ENCODE peak calls at places on chromosomes 16 and 17, in six cellular contexts. P is stimulated activated CD8-positive, alpha-beta memory T cell treated with anti-CD3 and anti-CD28 coated beads, Interleukin-12 subunit alpha, Interleukin-12 subunit beta, amount 100 ng/mL, for 1 hour; T is nephron progenitor cell; F is effector memory CD4-positive, alpha-beta T cell; J is pulmonary artery endothelial cell; O is mucosa of gallbladder. U is an unnamed sample.

GRCh38 chr17:60102632-60103047 is 23.9 kb upstream of the HEATR6 start:
- DNase-seq in P (no peak), T (no peak), F (no peak), J (no peak), O (no peak), U (peak; percentile 3)

GRCh38 chr16:81524382-81524781 is 79.8 kb downstream of the CMIP start:
- DNase-seq in P (peak; percentile 17), T (no peak), F (peak; percentile 80), J (no peak), O (no peak), U (no peak)

GRCh38 chr17:60077226-60077625 is 1.5 kb downstream of the HEATR6 start:
- DNase-seq in P (no peak), T (no peak), F (no peak), J (no peak), O (no peak), U (no peak)

GRCh38 chr16:9647981-9648701 is 534.1 kb downstream of the GRIN2A start:
- DNase-seq in P (no peak), T (no peak), F (no peak), J (no peak), O (peak; percentile 13), U (peak; percentile 10)

GRCh38 chr17:44529864-44530263 is 26.7 kb upstream of the GPATCH8 start:
- DNase-seq in P (no peak), T (no peak), F (no peak), J (no peak), O (no peak), U (no peak)

GRCh38 chr17:61872099-61872498 is 8.8 kb upstream of the BRIP1 start:
- DNase-seq in P (no peak), T (no peak), F (no peak), J (no peak), O (no peak), U (no peak)

GRCh38 chr16:80994451-80994850 is 12.2 kb downstream of the CMC2 start:
- DNase-seq in P (no peak), T (no peak), F (no peak), J (no peak), O (no peak), U (no peak)

GRCh38 chr17:49337900-49338299 is 24.1 kb downstream of the ZNF652 start:
- DNase-seq in P (no peak), T (no peak), F (no peak), J (no peak), O (no peak), U (no peak)

GRCh38 chr16:154223-155030 is 2.0 kb downstream of the HBZ start:
- DNase-seq in P (no peak), T (peak; percentile 45), F (no peak), J (no peak), O (no peak), U (no peak)

GRCh38 chr17:65535777-65536572 is 25.5 kb downstream of the AXIN2 start:
- DNase-seq in P (no peak), T (no peak), F (no peak), J (no peak), O (no peak), U (no peak)

GRCh38 chr16:7227193-7227825 is 105.3 kb upstream of the RBFOX1 start:
- DNase-seq in P (no peak), T (peak; percentile 26), F (no peak), J (no peak), O (no peak), U (no peak)

GRCh38 chr17:57488856-57489255 is 232.5 kb downstream of the MSI2 start:
- DNase-seq in P (no peak), T (no peak), F (no peak), J (no peak), O (no peak), U (no peak)

GRCh38 chr17:66934040-66934439 is 30.5 kb upstream of the CACNG4 start:
- DNase-seq in P (no peak), T (no peak), F (no peak), J (no peak), O (no peak), U (no peak)

GRCh38 chr17:79913896-79914812 is 74.9 kb upstream of the CBX4 start:
- DNase-seq in P (no peak), T (no peak), F (no peak), J (no peak), O (no peak), U (no peak)

GRCh38 chr16:66223176-66223780 is 143.2 kb upstream of the CDH5 start:
- DNase-seq in P (no peak), T (no peak), F (no peak), J (no peak), O (no peak), U (no peak)

GRCh38 chr16:84819644-84820304 is at the start of gene CRISPLD2:
- DNase-seq in P (peak; percentile 64), T (peak; percentile 100), F (peak; percentile 66), J (peak; percentile 15), O (peak; percentile 93), U (peak; percentile 93)

GRCh38 chr17:2171725-2172446 is 117.0 kb downstream of the HIC1 start:
- DNase-seq in P (no peak), T (peak; percentile 38), F (no peak), J (peak; percentile 95), O (peak; percentile 80), U (peak; percentile 84)

GRCh38 chr16:68839831-68840230 is 3.5 kb upstream of the TANGO6 start:
- DNase-seq in P (no peak), T (no peak), F (no peak), J (no peak), O (no peak), U (peak; percentile 48)

GRCh38 chr17:17822189-17822978 is 14.4 kb downstream of the SREBF1 start:
- DNase-seq in P (no peak), T (no peak), F (no peak), J (no peak), O (peak; percentile 73), U (peak; percentile 74)

GRCh38 chr17:44820631-44821196 is 9.4 kb downstream of the GJC1 start:
- DNase-seq in P (no peak), T (no peak), F (no peak), J (peak; percentile 22), O (no peak), U (no peak)

GRCh38 chr17:36147601-36148000 is 28.8 kb downstream of the TBC1D3B start:
- DNase-seq in P (no peak), T (no peak), F (no peak), J (no peak), O (no peak), U (no peak)

GRCh38 chr16:83968483-83968865 is 430 bp downstream of the NECAB2 start:
- DNase-seq in P (no peak), T (peak; percentile 70), F (no peak), J (no peak), O (no peak), U (no peak)

GRCh38 chr17:39455919-39456318 is 4.9 kb upstream of the MED1 start:
- DNase-seq in P (no peak), T (no peak), F (no peak), J (no peak), O (no peak), U (no peak)

GRCh38 chr17:67511012-67511411 is 133.9 kb downstream of the PITPNC1 start:
- DNase-seq in P (no peak), T (no peak), F (no peak), J (no peak), O (no peak), U (peak; percentile 43)

GRCh38 chr17:63002625-63003024 is 36.6 kb downstream of the TANC2 start:
- DNase-seq in P (no peak), T (no peak), F (no peak), J (no peak), O (no peak), U (no peak)

GRCh38 chr16:3823427-3823826 is 57.1 kb downstream of the CREBBP start:
- DNase-seq in P (no peak), T (no peak), F (no peak), J (no peak), O (no peak), U (no peak)

GRCh38 chr17:77429985-77430752 is 289.4 kb downstream of the SEC14L1 start:
- DNase-seq in P (peak; percentile 74), T (peak; percentile 93), F (peak; percentile 67), J (peak; percentile 60), O (peak; percentile 92), U (peak; percentile 76)

GRCh38 chr17:77474292-77474988 is 333.7 kb downstream of the SEC14L1 start:
- DNase-seq in P (no peak), T (no peak), F (no peak), J (no peak), O (no peak), U (no peak)

GRCh38 chr16:27242868-27243590 is 25.5 kb downstream of the NSMCE1 start:
- DNase-seq in P (no peak), T (peak; percentile 49), F (no peak), J (peak; percentile 90), O (peak; percentile 41), U (no peak)

U was measured in prostate gland.